ENCODE peak calls at places on chromosomes 7 and 10, in nine cellular contexts. I is Panc1, M is uterus, C is breast epithelium, O is mammary epithelial cell, D is psoas muscle, S is colonic mucosa, Y is thoracic aorta, G is neuronal stem cell. V is an unnamed sample.
A peak's percentile ranks its signal among the peaks of the same experiment; 100 is the strongest.

GRCh38 chr7:24668922-24669635 is 88.2 kb downstream of the GSDME start:
- DNase-seq in D (no peak), S (no peak), C (no peak), M (no peak), O (peak; percentile 57), G (no peak), Y (no peak), I (no peak), V (no peak)

GRCh38 chr10:14820010-14820774 is 17.6 kb downstream of the CDNF start:
- DNase-seq in Y (no peak), I (no peak), O (peak; percentile 62), S (no peak), M (no peak), D (no peak), G (no peak), C (no peak), V (no peak)

GRCh38 chr7:142188846-142189245 is 69.0 kb downstream of the PRSS58 start:
- DNase-seq in O (peak; percentile 16), S (no peak), Y (no peak), C (no peak), M (no peak), I (no peak), G (no peak), D (no peak), V (no peak)

GRCh38 chr7:106568680-106569499 is 92.1 kb downstream of the CCDC71L start:
- DNase-seq in M (no peak), O (peak; percentile 85), D (no peak), G (no peak), C (peak; percentile 79), S (no peak), Y (no peak), I (peak; percentile 4), V (peak; percentile 34)

GRCh38 chr7:139698278-139698677 is 79.5 kb downstream of the HIPK2 start:
- DNase-seq in M (no peak), Y (no peak), O (no peak), S (no peak), G (no peak), I (no peak), C (no peak), D (no peak), V (no peak)

GRCh38 chr7:147265528-147265927 is 1148.9 kb downstream of the CNTNAP2 start:
- DNase-seq in I (no peak), D (no peak), M (no peak), C (no peak), Y (no peak), S (no peak), O (no peak), G (no peak), V (no peak)

GRCh38 chr7:128311-129080 is 63.9 kb upstream of the FAM20C start:
- DNase-seq in C (no peak), Y (no peak), S (no peak), M (no peak), G (no peak), D (no peak), O (no peak), I (no peak), V (no peak)

GRCh38 chr7:32453286-32454011 is 36.7 kb downstream of the LSM5 start:
- DNase-seq in M (no peak), Y (no peak), S (no peak), D (no peak), G (no peak), C (no peak), O (peak; percentile 50), I (no peak), V (no peak)

GRCh38 chr10:119595715-119596515 is 849 bp downstream of the TIAL1 start:
- DNase-seq in Y (no peak), S (peak; percentile 64), G (no peak), I (no peak), M (peak; percentile 38), D (peak; percentile 52), O (peak; percentile 34), C (peak; percentile 32), V (peak; percentile 24)

GRCh38 chr7:93361853-93362252 is 129.7 kb downstream of the VPS50 start:
- DNase-seq in O (no peak), M (no peak), S (no peak), D (no peak), G (no peak), I (no peak), Y (no peak), C (no peak), V (no peak)

GRCh38 chr10:21199501-21199900 is 302.4 kb upstream of the NEBL start:
- DNase-seq in G (no peak), D (no peak), Y (no peak), M (no peak), O (no peak), C (no peak), S (no peak), I (no peak), V (no peak)

GRCh38 chr10:4803822-4804221 is 22.2 kb upstream of the AKR1E2 start:
- DNase-seq in O (no peak), D (no peak), I (no peak), Y (no peak), G (no peak), S (no peak), M (no peak), C (no peak), V (no peak)
- H3K4me3 ChIP-seq in O (no peak overlapping the region), D (no peak overlapping the region), I (no peak overlapping the region), Y (no peak overlapping the region), G (no peak overlapping the region), S (no peak overlapping the region), M (no peak overlapping the region), C (no peak overlapping the region), V (no peak overlapping the region)

DNA sequence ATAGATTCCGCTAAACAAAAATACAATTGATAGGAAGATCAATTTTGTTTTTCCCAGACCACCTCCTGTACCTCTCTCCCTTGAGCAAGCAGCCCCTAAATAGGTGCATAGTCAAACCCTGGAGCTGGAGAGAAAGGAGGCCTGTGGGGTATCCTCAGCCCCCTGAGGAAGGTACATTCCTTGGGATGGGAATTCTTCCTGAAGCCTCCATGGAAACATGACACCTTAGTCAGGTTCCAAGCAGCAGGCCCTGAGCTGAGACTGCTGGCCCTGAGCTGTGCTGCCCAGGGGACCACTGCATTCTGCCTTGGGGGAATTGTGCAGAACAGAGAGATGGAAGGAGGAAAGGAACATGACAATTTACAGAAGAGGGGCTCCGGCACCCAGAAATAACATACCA is 7.4 kb downstream of the HNRNPF start:
- DNase-seq in I (no peak), S (no peak), C (no peak), D (no peak), O (no peak), G (no peak), Y (no peak), M (no peak), V (no peak)
- H3K4me1 ChIP-seq in I (peaks cover 57% of the 10 kb centered on the region), S (peaks cover 35% of the 10 kb centered on the region), C (no peaks in the 10 kb centered on the region), D (peaks cover 78% of the 10 kb centered on the region), O (peaks cover 52% of the 10 kb centered on the region), G (peaks cover 12% of the 10 kb centered on the region), Y (peaks cover 84% of the 10 kb centered on the region), M (peaks cover 6% of the 10 kb centered on the region), V (peaks cover 8% of the 10 kb centered on the region)

DNA sequence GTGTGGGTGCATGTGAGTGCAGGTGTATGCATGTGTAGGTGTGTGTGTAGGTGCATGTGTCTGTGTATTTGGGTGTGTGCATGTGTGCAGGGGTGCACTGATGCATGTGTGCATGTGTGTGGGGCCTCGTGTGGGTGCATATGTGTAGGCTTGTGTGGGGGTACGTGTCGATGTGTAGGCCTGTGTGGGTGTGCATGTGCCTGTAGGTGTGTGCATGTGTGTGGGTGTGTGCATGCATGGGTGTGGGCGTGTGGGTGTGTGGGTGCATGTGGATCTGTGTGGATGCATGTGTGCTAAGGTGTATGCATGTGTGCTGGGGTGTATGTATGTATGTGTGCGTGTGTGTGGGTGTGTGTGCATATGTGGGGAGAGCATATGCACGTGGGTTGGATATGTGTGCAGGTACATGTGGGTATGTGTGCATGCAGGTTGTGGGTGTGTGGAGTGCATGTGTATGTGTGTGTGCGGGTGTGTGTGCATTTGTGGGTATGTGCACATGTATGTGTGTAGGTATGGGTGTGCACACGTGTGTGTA is 73.2 kb downstream of the NKX6-2 start:
- DNase-seq in S (no peak), O (no peak), D (no peak), I (no peak), C (no peak), M (no peak), Y (no peak), G (no peak), V (no peak)
- H3K4me3 ChIP-seq in S (no peak overlapping the region), O (no peak overlapping the region), D (no peak overlapping the region), I (no peak overlapping the region), C (no peak overlapping the region), M (no peak overlapping the region), Y (no peak overlapping the region), G (peak overlapping the region; percentile 55), V (no peak overlapping the region)

DNA sequence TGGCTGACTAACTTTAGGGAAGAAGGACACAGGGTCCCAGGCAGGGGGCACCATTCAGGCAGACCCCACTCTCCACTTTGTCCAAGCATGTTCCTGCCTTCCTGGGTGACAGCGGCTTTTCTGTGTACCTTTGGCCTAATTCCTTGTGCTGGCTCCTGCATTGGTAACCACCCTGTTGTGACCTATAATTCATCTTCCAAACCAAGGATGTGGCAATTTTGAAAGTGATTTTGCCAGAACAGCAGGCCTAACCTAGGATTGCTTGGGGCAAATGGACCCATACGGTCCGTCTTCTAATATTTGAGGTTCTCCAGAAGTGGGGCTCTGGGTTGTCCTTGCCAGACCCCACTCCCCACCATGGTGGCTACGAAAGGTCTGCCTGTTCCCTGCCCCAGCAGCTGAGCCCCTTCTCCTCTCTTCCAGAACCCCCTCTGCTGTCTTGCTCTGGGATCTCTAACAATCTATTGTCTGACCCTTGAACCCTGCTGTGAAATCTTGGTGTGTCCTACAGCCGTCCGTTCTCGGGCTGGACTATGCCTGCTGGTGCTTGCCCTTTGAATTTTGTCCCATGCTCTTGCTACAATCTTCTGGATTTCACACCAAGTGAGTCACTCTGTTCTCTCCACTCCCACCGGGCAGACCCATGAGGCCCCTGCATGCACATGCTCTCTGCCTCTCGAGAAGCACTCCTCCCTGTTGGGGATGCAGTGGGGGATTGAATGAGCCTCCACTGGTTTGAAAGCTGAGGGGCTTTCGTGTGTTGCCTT is 316.0 kb downstream of the CXCL12 start:
- DNase-seq in G (no peak), D (peak; percentile 51), I (no peak), C (no peak), M (no peak), Y (no peak), O (no peak), S (no peak), V (no peak)
- H3K4me1 ChIP-seq in G (no peaks in the 10 kb centered on the region), D (no peaks in the 10 kb centered on the region), I (no peaks in the 10 kb centered on the region), C (no peaks in the 10 kb centered on the region), M (no peaks in the 10 kb centered on the region), Y (peaks cover 67% of the 10 kb centered on the region), O (no peaks in the 10 kb centered on the region), S (no peaks in the 10 kb centered on the region), V (no peaks in the 10 kb centered on the region)

GRCh38 chr10:105751688-105752087 is 1110.6 kb downstream of the SORCS3 start:
- DNase-seq in C (no peak), I (no peak), Y (no peak), M (no peak), S (no peak), G (no peak), D (no peak), O (no peak), V (no peak)
- H3K4me3 ChIP-seq in C (no peak overlapping the region), I (no peak overlapping the region), Y (no peak overlapping the region), M (no peak overlapping the region), S (no peak overlapping the region), G (no peak overlapping the region), D (no peak overlapping the region), O (no peak overlapping the region), V (no peak overlapping the region)

V was measured in prostate gland.